ENCODE peak calls at places on chromosome 15, in eight cellular contexts. M is choroid plexus epithelial cell; Z is activated T-cell treated with anti-CD3 and anti-CD28 coated beads for 1 hour; I is GM10248; F is NCI-H82; N is OCI-M1; A is activated CD4-positive, CD25-positive, alpha-beta regulatory T cell; C is Right ventricle myocardium superior. S is an unnamed sample.

GRCh38 chr15:90620379-90621134 is 90.8 kb downstream of the CRTC3 start:
- DNase-seq in N (peak), Z (no peak), F (no peak), C (no peak), M (peak), A (no peak), I (peak), S (peak)

GRCh38 chr15:52780172-52780980 is 9.8 kb downstream of the ONECUT1 start:
- DNase-seq in F (peak), C (peak), A (peak), I (no peak), M (peak), Z (peak), N (peak), S (peak)

GRCh38 chr15:70319466-70319865 is 221.7 kb upstream of the TLE3 start:
- DNase-seq in F (no peak), A (no peak), M (no peak), I (peak), Z (no peak), C (no peak), N (no peak), S (no peak)

GRCh38 chr15:60720084-60720483 is 241.1 kb upstream of the ICE2 start:
- DNase-seq in M (no peak), C (no peak), A (no peak), F (no peak), I (no peak), Z (no peak), N (no peak), S (no peak)

GRCh38 chr15:75640483-75641175 is 605 bp upstream of the IMP3 start:
- DNase-seq in F (peak), Z (peak), A (peak), I (no peak), M (peak), N (peak), C (peak), S (peak)

GRCh38 chr15:50330921-50331320 is 24.1 kb downstream of the GABPB1 start:
- DNase-seq in A (no peak), M (peak), N (no peak), C (no peak), Z (no peak), I (peak), F (peak), S (no peak)

GRCh38 chr15:58505581-58505980 is 73.8 kb downstream of the LIPC start:
- DNase-seq in F (no peak), Z (no peak), M (no peak), C (no peak), I (no peak), A (no peak), N (no peak), S (no peak)

GRCh38 chr15:60635507-60636352 is 156.8 kb upstream of the ICE2 start:
- DNase-seq in F (no peak), N (peak), M (peak), Z (no peak), A (no peak), I (peak), C (no peak), S (peak)

GRCh38 chr15:56919708-56920637 is 1.5 kb downstream of the TCF12 start:
- DNase-seq in I (peak), Z (no peak), N (peak), F (peak), C (peak), A (no peak), M (peak), S (peak)